ENCODE peak calls at places on chromosomes 7 and 10, in nine cellular contexts. N is dorsolateral prefrontal cortex; W is CD4-positive, CD25-positive, alpha-beta regulatory T cell; T is brain microvascular endothelial cell; R is MM.1S; L is DND-41; Y is heart right ventricle; V is AG04450; M is left lung. D is an unnamed sample.

GRCh38 chr10:94623572-94623971 is 60.0 kb upstream of the CYP2C18 start:
- DNase-seq in N (no peak), W (no peak), T (peak; percentile 1), R (no peak), L (no peak), Y (no peak), V (no peak), M (no peak), D (no peak)

GRCh38 chr7:73809454-73810090 is 21.2 kb upstream of the CLDN4 start:
- DNase-seq in N (peak; percentile 20), W (no peak), T (no peak), R (no peak), L (no peak), Y (no peak), V (no peak), M (no peak), D (no peak)

GRCh38 chr10:17001297-17001744 is 128.3 kb downstream of the CUBN start:
- DNase-seq in N (no peak), W (no peak), T (peak; percentile 70), R (no peak), L (no peak), Y (no peak), V (no peak), M (no peak), D (no peak)

GRCh38 chr10:51301644-51302043 is 227.4 kb downstream of the PRKG1 start:
- DNase-seq in N (no peak), W (no peak), T (peak; percentile 74), R (no peak), L (no peak), Y (peak; percentile 5), V (peak; percentile 11), M (no peak), D (no peak)

GRCh38 chr7:120729300-120729699 is 128.6 kb downstream of the TSPAN12 start:
- DNase-seq in N (no peak), W (no peak), T (peak; percentile 28), R (no peak), L (no peak), Y (no peak), V (no peak), M (no peak), D (no peak)

GRCh38 chr7:171912-172515 is 20.4 kb upstream of the FAM20C start:
- DNase-seq in N (no peak), W (no peak), T (no peak), R (no peak), L (no peak), Y (no peak), V (no peak), M (peak; percentile 15), D (no peak)

GRCh38 chr7:101950450-101951119 is 133.2 kb downstream of the CUX1 start:
- DNase-seq in N (no peak), W (no peak), T (peak; percentile 49), R (no peak), L (no peak), Y (no peak), V (peak; percentile 42), M (no peak), D (no peak)

GRCh38 chr7:28509256-28510021 is 97.1 kb downstream of the CREB5 start:
- DNase-seq in N (no peak), W (no peak), T (no peak), R (no peak), L (no peak), Y (peak; percentile 16), V (no peak), M (peak; percentile 50), D (peak; percentile 21)

GRCh38 chr10:127346604-127347003 is 150.2 kb upstream of the INSYN2A start:
- DNase-seq in N (no peak), W (no peak), T (no peak), R (no peak), L (no peak), Y (no peak), V (no peak), M (no peak), D (no peak)

GRCh38 chr10:43316988-43317387 is 50.1 kb upstream of the RASGEF1A start:
- DNase-seq in N (no peak), W (no peak), T (no peak), R (no peak), L (no peak), Y (no peak), V (no peak), M (no peak), D (no peak)

GRCh38 chr7:35700327-35700726 is 5.4 kb upstream of the HERPUD2 start:
- DNase-seq in N (no peak), W (no peak), T (no peak), R (no peak), L (no peak), Y (no peak), V (no peak), M (no peak), D (no peak)

GRCh38 chr10:112775347-112775746 is 174.7 kb upstream of the TCF7L2 start:
- DNase-seq in N (no peak), W (no peak), T (no peak), R (no peak), L (no peak), Y (no peak), V (no peak), M (no peak), D (no peak)

GRCh38 chr7:83159731-83160130 is 3.0 kb downstream of the PCLO start:
- DNase-seq in N (no peak), W (no peak), T (no peak), R (no peak), L (no peak), Y (no peak), V (no peak), M (no peak), D (no peak)

GRCh38 chr7:24337180-24337579 is 53.2 kb downstream of the NPY start:
- DNase-seq in N (no peak), W (no peak), T (no peak), R (no peak), L (no peak), Y (no peak), V (no peak), M (no peak), D (peak; percentile 8)

GRCh38 chr10:88687853-88688467 is 18.1 kb upstream of the LIPK start:
- DNase-seq in N (no peak), W (no peak), T (no peak), R (peak; percentile 26), L (no peak), Y (no peak), V (no peak), M (no peak), D (no peak)

GRCh38 chr10:97025613-97026242 is 160.0 kb downstream of the SLIT1 start:
- DNase-seq in N (no peak), W (peak; percentile 15), T (peak; percentile 29), R (peak; percentile 33), L (peak; percentile 59), Y (peak; percentile 37), V (no peak), M (no peak), D (peak; percentile 57)

GRCh38 chr10:70931168-70931805 is 42.9 kb upstream of the PCBD1 start:
- DNase-seq in N (no peak), W (no peak), T (peak; percentile 37), R (no peak), L (no peak), Y (no peak), V (no peak), M (no peak), D (no peak)

GRCh38 chr10:33183658-33184057 is 150.8 kb downstream of the NRP1 start:
- DNase-seq in N (no peak), W (no peak), T (no peak), R (no peak), L (no peak), Y (no peak), V (no peak), M (no peak), D (no peak)

GRCh38 chr10:19063991-19064390 is 15.4 kb downstream of the MALRD1 start:
- DNase-seq in N (no peak), W (no peak), T (no peak), R (no peak), L (no peak), Y (no peak), V (no peak), M (no peak), D (no peak)

GRCh38 chr7:137731436-137731835 is 115.3 kb downstream of the DGKI start:
- DNase-seq in N (no peak), W (no peak), T (peak; percentile 22), R (no peak), L (no peak), Y (no peak), V (no peak), M (no peak), D (no peak)

GRCh38 chr7:155093586-155093985 is 23.5 kb downstream of the HTR5A start:
- DNase-seq in N (no peak), W (no peak), T (no peak), R (peak; percentile 54), L (peak; percentile 48), Y (no peak), V (no peak), M (no peak), D (no peak)
- H3K27ac ChIP-seq in N (no peak overlapping the region), W (no peak overlapping the region), T (no peak overlapping the region), R (no peak overlapping the region), L (no peak overlapping the region), Y (no peak overlapping the region), V (no peak overlapping the region), M (no peak overlapping the region), D (no peak overlapping the region)

DNA sequence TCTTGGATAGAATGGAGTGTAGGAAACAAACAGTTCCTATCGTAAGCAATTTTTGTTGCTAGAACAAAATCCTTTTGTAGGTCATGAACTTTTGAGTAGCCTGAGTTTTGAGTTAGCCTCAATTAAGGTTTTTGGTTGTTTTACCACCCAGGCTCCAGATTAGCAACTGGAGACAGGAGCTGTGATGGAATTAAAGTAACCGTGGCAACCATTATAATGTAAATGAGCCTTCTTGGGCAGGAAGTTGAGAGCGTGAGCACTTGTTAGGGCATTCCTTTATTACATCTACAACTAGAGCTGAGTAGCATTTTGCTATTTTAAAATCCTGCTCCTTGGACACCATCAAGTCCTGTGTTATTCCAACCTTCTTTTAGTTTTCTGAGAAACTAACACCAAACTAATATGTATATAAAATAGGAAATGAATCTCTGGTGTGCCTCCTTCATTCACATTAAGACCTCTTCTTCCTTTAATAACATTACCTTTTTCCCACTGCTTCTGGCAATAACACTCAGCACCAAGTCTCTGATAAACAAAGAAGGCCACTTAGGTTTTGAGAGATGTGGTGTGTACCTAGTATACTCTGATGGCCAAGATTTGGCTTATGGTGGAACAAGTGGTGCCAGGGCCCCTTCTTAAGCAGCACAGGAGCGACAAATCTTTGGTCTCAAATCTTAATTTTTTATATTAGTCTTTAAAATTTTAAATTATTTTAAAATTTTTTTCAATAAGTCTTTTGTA is 34.0 kb downstream of the AHCYL2 start:
- DNase-seq in N (no peak), W (no peak), T (no peak), R (no peak), L (no peak), Y (no peak), V (no peak), M (no peak), D (no peak)
- H3K27ac ChIP-seq in N (no peak overlapping the region), W (no peak overlapping the region), T (no peak overlapping the region), R (no peak overlapping the region), L (no peak overlapping the region), Y (no peak overlapping the region), V (no peak overlapping the region), M (no peak overlapping the region), D (no peak overlapping the region)

GRCh38 chr10:12448340-12448728 is 99.0 kb downstream of the CAMK1D start:
- DNase-seq in N (no peak), W (no peak), T (peak; percentile 37), R (no peak), L (no peak), Y (no peak), V (no peak), M (no peak), D (no peak)
- H3K27ac ChIP-seq in N (peak overlapping the region; percentile 27), W (peak overlapping the region; percentile 73), T (peak overlapping the region; percentile 94), R (peak overlapping the region; percentile 70), L (no peak overlapping the region), Y (no peak overlapping the region), V (peak overlapping the region; percentile 92), M (peak overlapping the region; percentile 31), D (no peak overlapping the region)

GRCh38 chr10:114850126-114850525 is 28.5 kb downstream of the FHIP2A start:
- DNase-seq in N (no peak), W (no peak), T (no peak), R (no peak), L (no peak), Y (no peak), V (no peak), M (no peak), D (no peak)
- H3K27ac ChIP-seq in N (no peak overlapping the region), W (no peak overlapping the region), T (no peak overlapping the region), R (no peak overlapping the region), L (no peak overlapping the region), Y (no peak overlapping the region), V (no peak overlapping the region), M (no peak overlapping the region), D (no peak overlapping the region)

D was measured in substantia nigra.